ENCODE peak calls at places on chromosomes 1 and 21, in six cellular contexts. F is neural progenitor cell, G is K562, V is fibroblast of mammary gland, S is cardiac muscle cell, B is nephron progenitor cell. P is an unnamed sample.

GRCh38 chr1:226185153-226186036 is 1.1 kb downstream of the ACBD3 start:
- DNase-seq in F (no peak), G (no peak), V (peak), S (no peak), B (no peak), P (no peak)

GRCh38 chr1:226590626-226591025 is 42.1 kb downstream of the STUM start:
- DNase-seq in F (no peak), G (no peak), V (no peak), S (no peak), B (no peak), P (no peak)

GRCh38 chr1:240766831-240767230 is 154.9 kb upstream of the GREM2 start:
- DNase-seq in F (no peak), G (no peak), V (no peak), S (no peak), B (no peak), P (no peak)

GRCh38 chr1:32180186-32181060 is 948 bp downstream of the TXLNA start:
- DNase-seq in F (peak), G (peak), V (peak), S (peak), B (peak), P (no peak)

GRCh38 chr1:217660353-217661062 is 29.4 kb downstream of the SPATA17 start:
- DNase-seq in F (peak), G (no peak), V (peak), S (peak), B (no peak), P (peak)

GRCh38 chr1:21069549-21069948 is 107.1 kb downstream of the EIF4G3 start:
- DNase-seq in F (no peak), G (no peak), V (peak), S (no peak), B (no peak), P (peak)

GRCh38 chr1:88773540-88774150 is 89.6 kb downstream of the PKN2 start:
- DNase-seq in F (no peak), G (peak), V (peak), S (no peak), B (no peak), P (peak)

GRCh38 chr1:29974345-29974744 is 738.0 kb downstream of the PTPRU start:
- DNase-seq in F (peak), G (no peak), V (peak), S (no peak), B (no peak), P (peak)

GRCh38 chr21:36791695-36792451 is 93.0 kb downstream of the SIM2 start:
- DNase-seq in F (peak), G (no peak), V (no peak), S (peak), B (no peak), P (no peak)

GRCh38 chr1:211420389-211420788 is 71.6 kb downstream of the RD3 start:
- DNase-seq in F (peak), G (peak), V (peak), S (no peak), B (no peak), P (no peak)

GRCh38 chr1:177772621-177773020 is 197.2 kb downstream of the SEC16B start:
- DNase-seq in F (no peak), G (no peak), V (peak), S (no peak), B (no peak), P (no peak)

GRCh38 chr21:34364921-34365320 is 1.1 kb downstream of the KCNE2 start:
- DNase-seq in F (no peak), G (no peak), V (no peak), S (no peak), B (no peak), P (no peak)

GRCh38 chr1:10637400-10637799 is 159.0 kb downstream of the CASZ1 start:
- DNase-seq in F (no peak), G (no peak), V (no peak), S (no peak), B (no peak), P (no peak)

GRCh38 chr1:203046984-203047630 is 20.8 kb downstream of the PPFIA4 start:
- DNase-seq in F (no peak), G (peak), V (peak), S (no peak), B (no peak), P (peak)

GRCh38 chr1:29563571-29563970 is 327.2 kb downstream of the PTPRU start:
- DNase-seq in F (no peak), G (peak), V (peak), S (no peak), B (no peak), P (no peak)

GRCh38 chr1:161771166-161771565 is 5.0 kb downstream of the ATF6 start:
- DNase-seq in F (no peak), G (no peak), V (no peak), S (no peak), B (no peak), P (no peak)

GRCh38 chr1:118786454-118787155 is 201.5 kb downstream of the TBX15 start:
- DNase-seq in F (no peak), G (no peak), V (no peak), S (no peak), B (no peak), P (no peak)

GRCh38 chr1:89974701-89975470 is 20.0 kb upstream of the ZNF326 start:
- DNase-seq in F (no peak), G (peak), V (peak), S (no peak), B (no peak), P (peak)

GRCh38 chr1:198168180-198168579 is 11.4 kb downstream of the NEK7 start:
- DNase-seq in F (no peak), G (no peak), V (peak), S (no peak), B (no peak), P (no peak)

GRCh38 chr1:208929575-208929974 is 653.9 kb upstream of the CAMK1G start:
- DNase-seq in F (no peak), G (no peak), V (peak), S (no peak), B (no peak), P (no peak)

GRCh38 chr1:54623216-54624007 is at the start of gene FAM151A:
- DNase-seq in F (no peak), G (no peak), V (no peak), S (peak), B (no peak), P (no peak)

GRCh38 chr1:112502827-112503226 is 5.9 kb upstream of the WNT2B start:
- DNase-seq in F (peak), G (no peak), V (peak), S (no peak), B (no peak), P (no peak)

GRCh38 chr1:111441573-111442192 is 7.4 kb downstream of the WDR77 start:
- DNase-seq in F (peak), G (peak), V (peak), S (peak), B (peak), P (no peak)

GRCh38 chr21:28899744-28900143 is 92.9 kb downstream of the LTN1 start:
- DNase-seq in F (no peak), G (no peak), V (peak), S (no peak), B (no peak), P (no peak)

GRCh38 chr1:20166047-20166446 is 19.8 kb upstream of the UBXN10 start:
- DNase-seq in F (no peak), G (no peak), V (no peak), S (no peak), B (no peak), P (no peak)

GRCh38 chr1:162951553-162952315 is 90.8 kb upstream of the CCDC190 start:
- DNase-seq in F (no peak), G (no peak), V (peak), S (peak), B (no peak), P (no peak)

GRCh38 chr1:35860680-35861079 is 22.3 kb upstream of the AGO1 start:
- DNase-seq in F (no peak), G (no peak), V (no peak), S (no peak), B (no peak), P (no peak)

GRCh38 chr1:233114159-233114558 is 163.7 kb downstream of the NTPCR start:
- DNase-seq in F (no peak), G (peak), V (peak), S (no peak), B (no peak), P (no peak)

GRCh38 chr1:153553691-153554608 is 4.9 kb upstream of the S100A3 start:
- DNase-seq in F (no peak), G (no peak), V (peak), S (no peak), B (no peak), P (no peak)

GRCh38 chr1:156412653-156413309 is 43.8 kb downstream of the RHBG start:
- DNase-seq in F (no peak), G (no peak), V (no peak), S (no peak), B (no peak), P (no peak)

GRCh38 chr1:88503656-88504055 is 180.4 kb upstream of the PKN2 start:
- DNase-seq in F (no peak), G (no peak), V (no peak), S (no peak), B (no peak), P (no peak)

GRCh38 chr1:175095978-175096611 is 28.5 kb downstream of the TNN start:
- DNase-seq in F (no peak), G (peak), V (no peak), S (no peak), B (no peak), P (no peak)

GRCh38 chr1:221778535-221779142 is 36.8 kb upstream of the DUSP10 start:
- DNase-seq in F (no peak), G (no peak), V (no peak), S (no peak), B (no peak), P (no peak)

GRCh38 chr1:2557146-2558029 is 1.2 kb downstream of the TNFRSF14 start:
- DNase-seq in F (no peak), G (no peak), V (no peak), S (no peak), B (no peak), P (no peak)
- TF ChIP-seq CTCF in F (peak), G (peak), V (no peak), S (no peak), B (no peak), P (no peak)

DNA sequence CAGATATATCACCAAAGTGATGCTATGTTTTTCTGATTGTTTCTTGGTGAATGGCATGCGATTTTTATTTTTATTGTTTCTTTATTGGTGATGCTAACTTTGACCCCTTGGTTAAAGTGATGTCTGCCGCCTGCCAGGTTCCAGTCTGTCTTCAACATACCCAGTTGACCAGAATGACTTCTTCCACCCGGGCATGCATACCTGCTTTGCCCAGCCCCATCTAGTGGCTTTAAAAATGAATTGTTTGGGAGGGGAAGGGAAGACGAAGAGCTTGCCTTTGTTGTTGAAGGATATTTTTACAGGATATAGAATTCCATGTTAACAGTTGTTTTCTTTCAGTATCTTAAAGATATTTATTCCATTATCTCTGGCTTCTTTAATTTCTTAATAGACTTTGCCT is 65.1 kb downstream of the ATG4C start:
- DNase-seq in F (peak), G (peak), V (no peak), S (no peak), B (no peak), P (no peak)
- TF ChIP-seq CTCF in F (peak), G (no peak), V (peak), S (no peak), B (no peak), P (no peak)

GRCh38 chr21:41470054-41470453 is 37.9 kb downstream of the TMPRSS2 start:
- DNase-seq in F (no peak), G (no peak), V (no peak), S (no peak), B (no peak), P (no peak)
- TF ChIP-seq CTCF in F (no peak), G (no peak), V (no peak), S (no peak), B (no peak), P (no peak)

GRCh38 chr1:204883405-204883804 is 12.7 kb downstream of the NFASC start:
- DNase-seq in F (peak), G (no peak), V (no peak), S (no peak), B (peak), P (no peak)

GRCh38 chr1:204887846-204888245 is 17.2 kb downstream of the NFASC start:
- DNase-seq in F (no peak), G (no peak), V (no peak), S (no peak), B (no peak), P (no peak)

GRCh38 chr1:204882479-204882878 is 11.8 kb downstream of the NFASC start:
- DNase-seq in F (no peak), G (no peak), V (no peak), S (no peak), B (no peak), P (no peak)

GRCh38 chr1:204885790-204886189 is 15.1 kb downstream of the NFASC start:
- DNase-seq in F (no peak), G (no peak), V (peak), S (no peak), B (no peak), P (peak)

GRCh38 chr1:204885288-204885711 is 14.6 kb downstream of the NFASC start:
- DNase-seq in F (no peak), G (no peak), V (peak), S (no peak), B (no peak), P (no peak)
- TF ChIP-seq CTCF in F (no peak), G (no peak), V (no peak), S (no peak), B (no peak), P (no peak)

GRCh38 chr1:42922687-42923366 is 35.8 kb downstream of the SLC2A1 start:
- DNase-seq in F (peak), G (peak), V (peak), S (peak), B (peak), P (peak)
- TF ChIP-seq CTCF in F (peak), G (peak), V (peak), S (peak), B (peak), P (peak)

GRCh38 chr1:206693029-206693428 is 8.3 kb downstream of the MAPKAPK2 start:
- DNase-seq in F (no peak), G (peak), V (peak), S (peak), B (no peak), P (no peak)

GRCh38 chr1:206693592-206693991 is 8.9 kb downstream of the MAPKAPK2 start:
- DNase-seq in F (no peak), G (no peak), V (peak), S (no peak), B (no peak), P (no peak)

GRCh38 chr1:206694151-206694550 is 9.4 kb downstream of the MAPKAPK2 start:
- DNase-seq in F (no peak), G (no peak), V (no peak), S (no peak), B (no peak), P (no peak)

GRCh38 chr1:206695751-206696150 is 11.0 kb downstream of the MAPKAPK2 start:
- DNase-seq in F (no peak), G (no peak), V (no peak), S (no peak), B (no peak), P (no peak)

DNA sequence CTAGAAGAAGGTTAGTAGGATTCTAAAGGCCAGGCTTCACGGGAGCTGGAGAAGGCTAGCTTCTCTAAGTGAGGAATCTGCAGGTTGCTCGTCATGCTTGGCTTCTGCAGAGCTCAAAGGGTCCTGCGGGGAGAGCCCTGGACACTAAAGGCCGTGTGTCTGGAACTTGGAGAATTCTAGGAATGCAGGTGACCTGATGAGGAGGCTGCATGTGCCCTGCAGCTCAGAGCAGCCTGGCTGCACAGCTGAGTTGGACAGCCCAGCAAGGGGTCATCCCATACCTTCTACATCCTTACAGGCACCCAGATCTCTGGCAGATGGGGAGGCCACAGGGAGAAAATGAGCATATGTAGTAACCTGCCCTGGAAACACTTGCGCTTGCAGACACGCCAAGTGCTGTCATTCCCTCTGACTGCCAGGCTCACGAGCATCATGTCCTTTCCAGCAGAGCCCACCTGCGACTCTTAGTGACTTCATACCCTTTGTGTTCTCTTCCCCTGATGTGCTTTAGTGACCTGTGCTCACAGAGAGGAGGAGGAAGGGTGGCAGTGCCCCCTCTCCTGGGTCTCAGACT is 9.9 kb downstream of the MAPKAPK2 start:
- DNase-seq in F (peak), G (no peak), V (no peak), S (peak), B (peak), P (no peak)
- TF ChIP-seq CTCF in F (no peak), G (no peak), V (no peak), S (no peak), B (no peak), P (no peak)

GRCh38 chr21:39707316-39707715 is 37.7 kb upstream of the IGSF5 start:
- DNase-seq in F (no peak), G (no peak), V (no peak), S (no peak), B (no peak), P (no peak)

GRCh38 chr21:39703578-39703977 is 41.4 kb upstream of the IGSF5 start:
- DNase-seq in F (no peak), G (no peak), V (no peak), S (no peak), B (no peak), P (no peak)

GRCh38 chr21:39700318-39700717 is 44.7 kb upstream of the IGSF5 start:
- DNase-seq in F (no peak), G (no peak), V (no peak), S (no peak), B (no peak), P (no peak)

GRCh38 chr21:39710866-39711265 is 34.1 kb upstream of the IGSF5 start:
- DNase-seq in F (no peak), G (no peak), V (no peak), S (no peak), B (no peak), P (no peak)

GRCh38 chr21:39705849-39706248 is 39.1 kb upstream of the IGSF5 start:
- DNase-seq in F (no peak), G (no peak), V (no peak), S (no peak), B (no peak), P (no peak)
- TF ChIP-seq CTCF in F (no peak), G (no peak), V (peak), S (no peak), B (no peak), P (peak)

GRCh38 chr1:151146072-151146415 is 387 bp downstream of the SEMA6C start:
- DNase-seq in F (peak), G (no peak), V (no peak), S (no peak), B (no peak), P (no peak)
- TF ChIP-seq CTCF in F (no peak), G (no peak), V (no peak), S (no peak), B (no peak), P (no peak)

GRCh38 chr21:16942703-16943102 is 570.1 kb upstream of the CXADR start:
- DNase-seq in F (peak), G (no peak), V (peak), S (no peak), B (no peak), P (no peak)
- TF ChIP-seq CTCF in F (peak), G (no peak), V (peak), S (peak), B (no peak), P (peak)

GRCh38 chr1:24688033-24688432 is 44.9 kb downstream of the SRRM1 start:
- DNase-seq in F (no peak), G (no peak), V (no peak), S (no peak), B (no peak), P (no peak)

GRCh38 chr1:24679725-24680124 is 36.6 kb downstream of the SRRM1 start:
- DNase-seq in F (no peak), G (no peak), V (no peak), S (no peak), B (no peak), P (no peak)

GRCh38 chr1:24688621-24689195 is 45.6 kb downstream of the SRRM1 start:
- DNase-seq in F (peak), G (peak), V (peak), S (peak), B (peak), P (no peak)

DNA sequence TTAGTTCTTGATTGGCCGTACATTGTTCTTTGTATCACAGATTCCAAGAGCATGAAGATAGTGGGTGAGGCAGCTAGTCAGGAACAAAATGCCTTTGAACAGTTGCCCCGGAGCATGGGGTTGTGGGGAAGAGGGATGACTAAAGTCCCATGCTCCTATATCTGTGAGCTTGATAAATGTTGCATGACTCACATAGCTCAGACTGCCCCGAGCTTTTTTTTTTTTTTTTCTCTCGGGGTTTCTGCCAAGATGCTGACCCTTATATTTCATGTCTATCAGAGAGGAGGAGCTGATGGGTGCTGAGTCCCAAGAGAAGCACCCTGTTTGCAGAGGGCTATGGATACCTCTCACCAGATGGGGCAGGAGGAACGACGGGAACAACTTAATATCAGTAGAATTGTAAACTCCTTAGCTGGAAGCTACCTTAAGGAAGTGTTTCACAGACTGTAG is 40.6 kb downstream of the SRRM1 start:
- DNase-seq in F (no peak), G (peak), V (peak), S (no peak), B (no peak), P (peak)
- TF ChIP-seq CTCF in F (no peak), G (no peak), V (no peak), S (no peak), B (no peak), P (no peak)

P was measured in BJ.